ENCODE peak calls at places on chromosomes 4 and X, in eight cellular contexts. D is CD8-positive, alpha-beta memory T cell; J is choroid plexus epithelial cell; A is dermis blood vessel endothelial cell; I is activated T-cell treated with anti-CD3 and anti-CD28 coated beads for 1 hour; G is stimulated activated CD4-positive, alpha-beta T cell treated with anti-CD3 and anti-CD28 coated beads, Interleukin-12 subunit alpha, Interleukin-12 subunit beta, amount 100 ng/mL, for 48 hours; P is astrocyte of the spinal cord; K is NCI-H1092. B is an unnamed sample.

GRCh38 chr4:158295053-158295452 is 84.8 kb downstream of the TMEM144 start:
- DNase-seq in J (no peak), I (no peak), P (no peak), A (no peak), K (no peak), D (no peak), G (no peak), B (no peak)

GRCh38 chrX:69133561-69134542 is 31.4 kb downstream of the PJA1 start:
- DNase-seq in I (no peak), A (peak; percentile 59), J (peak; percentile 84), G (no peak), K (peak; percentile 14), D (no peak), P (peak; percentile 63), B (no peak)

GRCh38 chr4:2304877-2305561 is 43.1 kb upstream of the MXD4 start:
- DNase-seq in J (no peak), P (no peak), A (no peak), I (no peak), D (no peak), G (no peak), K (no peak), B (no peak)

GRCh38 chr4:184313710-184314659 is 96.3 kb upstream of the ENPP6 start:
- DNase-seq in P (no peak), J (no peak), D (no peak), K (no peak), I (no peak), G (no peak), A (no peak), B (no peak)

GRCh38 chrX:111376897-111377601 is 34.9 kb downstream of the DCX start:
- DNase-seq in A (no peak), K (peak; percentile 81), I (no peak), J (no peak), D (no peak), G (no peak), P (no peak), B (no peak)

GRCh38 chr4:183098723-183099536 is at the start of gene WWC2:
- DNase-seq in I (peak; percentile 39), K (peak; percentile 62), A (peak; percentile 96), P (peak; percentile 95), G (peak; percentile 42), D (peak; percentile 57), J (peak; percentile 92), B (peak; percentile 59)

GRCh38 chr4:109432676-109433075 is 939 bp upstream of the SEC24B start:
- DNase-seq in P (peak; percentile 71), J (peak; percentile 80), K (no peak), I (no peak), G (no peak), D (no peak), A (peak; percentile 55), B (no peak)

GRCh38 chrX:71618303-71618721 is at the start of gene CXCR3:
- DNase-seq in K (no peak), G (peak; percentile 69), A (no peak), P (peak; percentile 18), D (peak; percentile 84), J (no peak), I (peak; percentile 30), B (peak; percentile 43)

GRCh38 chr4:138305055-138305454 is 62.9 kb upstream of the SLC7A11 start:
- DNase-seq in A (no peak), G (no peak), K (no peak), J (no peak), D (no peak), I (no peak), P (no peak), B (no peak)

GRCh38 chr4:113449407-113449974 is 312.0 kb downstream of the CAMK2D start:
- DNase-seq in P (no peak), I (no peak), D (no peak), K (no peak), G (no peak), J (peak; percentile 50), A (no peak), B (no peak)

GRCh38 chr4:73487233-73487632 is 5.7 kb downstream of the AFM start:
- DNase-seq in P (no peak), D (no peak), I (no peak), K (peak; percentile 30), A (no peak), G (no peak), J (no peak), B (no peak)

GRCh38 chr4:45275862-45276261 is 549.5 kb upstream of the GNPDA2 start:
- DNase-seq in P (no peak), A (no peak), K (no peak), I (no peak), G (no peak), J (no peak), D (no peak), B (no peak)

GRCh38 chr4:26867914-26868684 is 7.5 kb downstream of the STIM2 start:
- DNase-seq in J (no peak), G (no peak), A (peak; percentile 28), K (no peak), P (no peak), I (no peak), D (no peak), B (no peak)

GRCh38 chrX:2423293-2423692 is 77.5 kb downstream of the DHRSX start:
- DNase-seq in G (no peak), J (peak; percentile 43), K (no peak), I (no peak), A (no peak), D (no peak), P (peak; percentile 13), B (no peak)

GRCh38 chr4:174467107-174467506 is 55.2 kb downstream of the HPGD start:
- DNase-seq in A (no peak), K (no peak), D (no peak), I (no peak), G (no peak), P (peak; percentile 23), J (no peak), B (no peak)

GRCh38 chr4:135605096-135605495 is 1403.5 kb upstream of the PABPC4L start:
- DNase-seq in P (no peak), K (no peak), G (no peak), I (no peak), A (no peak), J (no peak), D (no peak), B (no peak)

GRCh38 chr4:104446431-104446925 is 48.2 kb downstream of the CXXC4 start:
- DNase-seq in D (no peak), P (no peak), I (no peak), A (no peak), K (no peak), J (no peak), G (no peak), B (no peak)

GRCh38 chr4:82599336-82599735 is 37.5 kb upstream of the TMEM150C start:
- DNase-seq in J (no peak), D (no peak), P (no peak), A (peak; percentile 10), G (no peak), K (peak; percentile 58), I (no peak), B (no peak)

GRCh38 chrX:21875013-21875412 is 19.2 kb downstream of the YY2 start:
- DNase-seq in I (no peak), J (no peak), K (no peak), A (no peak), D (no peak), P (no peak), G (no peak), B (no peak)

GRCh38 chr4:2341261-2341841 is 77.1 kb downstream of the ZFYVE28 start:
- DNase-seq in D (no peak), A (no peak), G (no peak), I (no peak), K (no peak), J (no peak), P (no peak), B (no peak)

GRCh38 chr4:45199736-45200135 is 473.4 kb upstream of the GNPDA2 start:
- DNase-seq in P (no peak), A (no peak), J (no peak), I (no peak), K (no peak), G (no peak), D (no peak), B (no peak)

GRCh38 chr4:5874811-5875465 is 17.9 kb downstream of the CRMP1 start:
- DNase-seq in K (no peak), D (no peak), I (no peak), A (no peak), G (no peak), P (peak; percentile 64), J (peak; percentile 50), B (no peak)

GRCh38 chr4:77310931-77311330 is 153.9 kb downstream of the CCNG2 start:
- DNase-seq in P (no peak), K (no peak), I (no peak), A (no peak), G (no peak), D (no peak), J (no peak), B (no peak)

GRCh38 chr4:3760346-3760745 is 5.8 kb upstream of the ADRA2C start:
- DNase-seq in A (no peak), D (no peak), G (no peak), K (no peak), J (no peak), P (no peak), I (no peak), B (no peak)

GRCh38 chr4:53040459-53040815 is 178.3 kb downstream of the RASL11B start:
- DNase-seq in D (no peak), A (no peak), K (no peak), J (peak; percentile 71), G (no peak), I (no peak), P (peak; percentile 19), B (no peak)

GRCh38 chr4:106414366-106414765 is 45.8 kb upstream of the GIMD1 start:
- DNase-seq in P (no peak), I (no peak), K (no peak), G (no peak), A (no peak), D (no peak), J (peak; percentile 26), B (no peak)

GRCh38 chr4:121217385-121217784 is 53.3 kb upstream of the TNIP3 start:
- DNase-seq in K (no peak), G (no peak), J (peak; percentile 88), A (no peak), P (no peak), D (no peak), I (no peak), B (no peak)

GRCh38 chr4:97987019-97987648 is 156.1 kb downstream of the STPG2 start:
- DNase-seq in D (no peak), K (no peak), G (no peak), A (peak; percentile 46), P (peak; percentile 56), J (peak; percentile 64), I (no peak), B (no peak)

GRCh38 chr4:113469926-113470325 is 291.6 kb downstream of the CAMK2D start:
- DNase-seq in J (no peak), A (no peak), G (no peak), K (no peak), P (no peak), D (no peak), I (no peak), B (no peak)

GRCh38 chr4:24195976-24196736 is 306.3 kb upstream of the PPARGC1A start:
- DNase-seq in I (no peak), K (no peak), A (no peak), G (no peak), P (no peak), D (no peak), J (peak; percentile 14), B (no peak)

GRCh38 chr4:4758708-4759107 is 100.8 kb upstream of the MSX1 start:
- DNase-seq in A (no peak), G (no peak), D (no peak), J (no peak), I (no peak), K (no peak), P (no peak), B (no peak)

GRCh38 chr4:125368684-125369083 is 53.9 kb downstream of the FAT4 start:
- DNase-seq in P (peak; percentile 95), K (no peak), I (no peak), J (peak; percentile 94), G (no peak), D (no peak), A (peak; percentile 51), B (no peak)

GRCh38 chrX:69107231-69107739 is 58.0 kb downstream of the PJA1 start:
- DNase-seq in I (no peak), D (no peak), P (no peak), K (no peak), J (peak; percentile 30), A (no peak), G (no peak), B (no peak)

GRCh38 chr4:43763029-43763610 is 685.5 kb downstream of the KCTD8 start:
- DNase-seq in P (no peak), K (no peak), G (no peak), D (no peak), J (no peak), A (no peak), I (no peak), B (no peak)

B was measured in T-helper 9 cell.